ENCODE peak calls at places on chromosomes 1 and 21, in six cellular contexts. K is activated T-helper 1 cell treated with anti-CD3 and anti-CD28 coated beads, Interleukin-2, amount 50 U/mL, for 16 hours; I is WTC11; W is progenitor cell of endocrine pancreas; Q is prostate gland; J is NCI-H2081. Z is an unnamed sample.

GRCh38 chr21:42218836-42219605 is at the start of gene ABCG1:
- DNase-seq in K (peak; percentile 32), I (peak; percentile 78), W (no peak), Q (peak; percentile 67), J (peak; percentile 65), Z (peak; percentile 83)

GRCh38 chr1:202014060-202014459 is 3.7 kb downstream of the ELF3 start:
- DNase-seq in K (no peak), I (no peak), W (no peak), Q (no peak), J (no peak), Z (no peak)

GRCh38 chr1:92465256-92465647 is 21.5 kb downstream of the GFI1 start:
- DNase-seq in K (no peak), I (no peak), W (no peak), Q (no peak), J (no peak), Z (no peak)

GRCh38 chr1:4375812-4376211 is 278.6 kb upstream of the AJAP1 start:
- DNase-seq in K (no peak), I (no peak), W (no peak), Q (no peak), J (no peak), Z (no peak)

GRCh38 chr1:160748877-160749269 is 9.8 kb downstream of the SLAMF7 start:
- DNase-seq in K (no peak), I (no peak), W (no peak), Q (no peak), J (no peak), Z (no peak)

GRCh38 chr1:37673920-37674319 is 18.4 kb upstream of the CDCA8 start:
- DNase-seq in K (peak; percentile 13), I (peak; percentile 31), W (no peak), Q (no peak), J (no peak), Z (no peak)

GRCh38 chr1:40385437-40386310 is 12.1 kb downstream of the SMAP2 start:
- DNase-seq in K (peak; percentile 49), I (no peak), W (no peak), Q (no peak), J (no peak), Z (no peak)

GRCh38 chr1:153532161-153532560 is 3.6 kb downstream of the S100A6 start:
- DNase-seq in K (no peak), I (no peak), W (no peak), Q (no peak), J (peak; percentile 48), Z (no peak)

GRCh38 chr1:82901118-82901517 is 1097.8 kb downstream of the TTLL7 start:
- DNase-seq in K (no peak), I (no peak), W (no peak), Q (no peak), J (no peak), Z (no peak)

GRCh38 chr1:86322241-86322640 is 73.9 kb downstream of the ODF2L start:
- DNase-seq in K (no peak), I (no peak), W (no peak), Q (no peak), J (no peak), Z (no peak)

Z was measured in aorta.